ENCODE peak calls at places on chromosome 5, in seven cellular contexts. N is left ventricle myocardium superior; U is ovary; K is GM12892; S is tibial artery; C is Jurkat, Clone E6-1; X is SHP77. Q is an unnamed sample.

GRCh38 chr5:172905771-172906170 is 53.5 kb upstream of the RPL26L1 start:
- DNase-seq in X (no peak), N (no peak), C (no peak), U (no peak), K (no peak), S (no peak), Q (no peak)

GRCh38 chr5:150503977-150504620 is 3.8 kb upstream of the NDST1 start:
- DNase-seq in S (peak; percentile 90), X (no peak), N (peak; percentile 78), C (no peak), U (no peak), K (no peak), Q (no peak)

GRCh38 chr5:80237243-80237642 is 18.6 kb downstream of the SERINC5 start:
- DNase-seq in N (no peak), K (no peak), S (no peak), U (no peak), X (no peak), C (no peak), Q (no peak)

GRCh38 chr5:61641748-61642565 is 309.9 kb downstream of the ZSWIM6 start:
- DNase-seq in K (no peak), C (no peak), S (no peak), X (no peak), U (no peak), N (no peak), Q (no peak)

GRCh38 chr5:128644863-128645262 is 106.8 kb upstream of the FBN2 start:
- DNase-seq in K (no peak), X (no peak), C (no peak), N (no peak), U (no peak), S (no peak), Q (no peak)

GRCh38 chr5:50717615-50718014 is 51.2 kb downstream of the PARP8 start:
- DNase-seq in K (no peak), X (no peak), N (no peak), S (no peak), U (no peak), C (no peak), Q (no peak)

GRCh38 chr5:138305797-138306196 is 25.8 kb downstream of the CDC25C start:
- DNase-seq in X (peak; percentile 92), S (no peak), C (no peak), U (no peak), K (no peak), N (peak; percentile 86), Q (no peak)

GRCh38 chr5:130759061-130759460 is 406.0 kb downstream of the HINT1 start:
- DNase-seq in X (no peak), N (no peak), S (no peak), U (no peak), K (no peak), C (no peak), Q (no peak)

GRCh38 chr5:114883675-114884074 is 286.0 kb downstream of the TRIM36 start:
- DNase-seq in K (no peak), S (no peak), U (no peak), X (no peak), N (no peak), C (no peak), Q (no peak)

GRCh38 chr5:23523031-23523430 is 15.6 kb downstream of the PRDM9 start:
- DNase-seq in K (no peak), C (no peak), S (no peak), X (no peak), U (no peak), N (no peak), Q (no peak)

Q was measured in B cell.